ENCODE peak calls at places on chromosomes 12 and 14, in five cellular contexts. One of them, this sample, is unnamed.

GRCh38 chr12:117363953-117364486 is 2.6 kb upstream of the NOS1 start:
- DNase-seq in lower lobe of right lung: no peak
- DNase-seq in AG04450: no peak
- DNase-seq in tibial nerve: no peak
- DNase-seq in dorsolateral prefrontal cortex: no peak
- DNase-seq in this sample: no peak

GRCh38 chr12:57632369-57632897 is 568 bp downstream of the B4GALNT1 start:
- DNase-seq in lower lobe of right lung: no peak
- DNase-seq in AG04450: no peak
- DNase-seq in tibial nerve: no peak
- DNase-seq in dorsolateral prefrontal cortex: no peak
- DNase-seq in this sample: peak

GRCh38 chr14:97902630-97903029 is 1105.4 kb downstream of the VRK1 start:
- DNase-seq in lower lobe of right lung: no peak
- DNase-seq in AG04450: no peak
- DNase-seq in tibial nerve: no peak
- DNase-seq in dorsolateral prefrontal cortex: no peak
- DNase-seq in this sample: no peak

GRCh38 chr12:75725505-75726120 is 214.2 kb upstream of the KRR1 start:
- DNase-seq in lower lobe of right lung: no peak
- DNase-seq in AG04450: no peak
- DNase-seq in tibial nerve: no peak
- DNase-seq in dorsolateral prefrontal cortex: no peak
- DNase-seq in this sample: peak

GRCh38 chr14:21073921-21074320 is 3.8 kb downstream of the ARHGEF40 start:
- DNase-seq in lower lobe of right lung: no peak
- DNase-seq in AG04450: no peak
- DNase-seq in tibial nerve: no peak
- DNase-seq in dorsolateral prefrontal cortex: no peak
- DNase-seq in this sample: no peak

GRCh38 chr14:30339311-30339901 is 219.6 kb upstream of the G2E3 start:
- DNase-seq in lower lobe of right lung: no peak
- DNase-seq in AG04450: no peak
- DNase-seq in tibial nerve: no peak
- DNase-seq in dorsolateral prefrontal cortex: no peak
- DNase-seq in this sample: no peak

GRCh38 chr12:53586745-53587144 is 39.4 kb downstream of the ATF7 start:
- DNase-seq in lower lobe of right lung: no peak
- DNase-seq in AG04450: no peak
- DNase-seq in tibial nerve: no peak
- DNase-seq in dorsolateral prefrontal cortex: no peak
- DNase-seq in this sample: no peak

GRCh38 chr12:119113587-119113986 is 65.1 kb upstream of the HSPB8 start:
- DNase-seq in lower lobe of right lung: no peak
- DNase-seq in AG04450: no peak
- DNase-seq in tibial nerve: no peak
- DNase-seq in dorsolateral prefrontal cortex: no peak
- DNase-seq in this sample: peak

GRCh38 chr12:54759751-54760150 is 94.6 kb upstream of the MUCL1 start:
- DNase-seq in lower lobe of right lung: no peak
- DNase-seq in AG04450: no peak
- DNase-seq in tibial nerve: no peak
- DNase-seq in dorsolateral prefrontal cortex: no peak
- DNase-seq in this sample: peak

GRCh38 chr12:120047072-120047471 is 58.0 kb downstream of the BICDL1 start:
- DNase-seq in lower lobe of right lung: no peak
- DNase-seq in AG04450: no peak
- DNase-seq in tibial nerve: no peak
- DNase-seq in dorsolateral prefrontal cortex: no peak
- DNase-seq in this sample: no peak

GRCh38 chr12:120628919-120629318 is 11.5 kb upstream of the CABP1 start:
- DNase-seq in lower lobe of right lung: no peak
- DNase-seq in AG04450: no peak
- DNase-seq in tibial nerve: no peak
- DNase-seq in dorsolateral prefrontal cortex: no peak
- DNase-seq in this sample: no peak

GRCh38 chr12:4278582-4278939 is 5.0 kb downstream of the CCND2 start:
- DNase-seq in lower lobe of right lung: peak
- DNase-seq in AG04450: no peak
- DNase-seq in tibial nerve: peak
- DNase-seq in dorsolateral prefrontal cortex: no peak
- DNase-seq in this sample: no peak

GRCh38 chr14:101225116-101225728 is 321.7 kb upstream of the RTL1 start:
- DNase-seq in lower lobe of right lung: no peak
- DNase-seq in AG04450: no peak
- DNase-seq in tibial nerve: no peak
- DNase-seq in dorsolateral prefrontal cortex: no peak
- DNase-seq in this sample: no peak

GRCh38 chr14:44316647-44317432 is 190.2 kb downstream of the FSCB start:
- DNase-seq in lower lobe of right lung: no peak
- DNase-seq in AG04450: peak
- DNase-seq in tibial nerve: no peak
- DNase-seq in dorsolateral prefrontal cortex: no peak
- DNase-seq in this sample: peak

GRCh38 chr12:69534389-69534822 is 50.9 kb upstream of the CCT2 start:
- DNase-seq in lower lobe of right lung: peak
- DNase-seq in AG04450: peak
- DNase-seq in tibial nerve: no peak
- DNase-seq in dorsolateral prefrontal cortex: no peak
- DNase-seq in this sample: peak

GRCh38 chr14:104320611-104321086 is 182.3 kb downstream of the KIF26A start:
- DNase-seq in lower lobe of right lung: peak
- DNase-seq in AG04450: no peak
- DNase-seq in tibial nerve: no peak
- DNase-seq in dorsolateral prefrontal cortex: peak
- DNase-seq in this sample: no peak

GRCh38 chr12:80264386-80264785 is 165.0 kb downstream of the OTOGL start:
- DNase-seq in lower lobe of right lung: no peak
- DNase-seq in AG04450: no peak
- DNase-seq in tibial nerve: no peak
- DNase-seq in dorsolateral prefrontal cortex: no peak
- DNase-seq in this sample: no peak

GRCh38 chr12:60308366-60309000 is 712.7 kb downstream of the SLC16A7 start:
- DNase-seq in lower lobe of right lung: no peak
- DNase-seq in AG04450: no peak
- DNase-seq in tibial nerve: no peak
- DNase-seq in dorsolateral prefrontal cortex: no peak
- DNase-seq in this sample: no peak

GRCh38 chr12:87025976-87026375 is 769.8 kb upstream of the MGAT4C start:
- DNase-seq in lower lobe of right lung: no peak
- DNase-seq in AG04450: no peak
- DNase-seq in tibial nerve: no peak
- DNase-seq in dorsolateral prefrontal cortex: no peak
- DNase-seq in this sample: no peak

GRCh38 chr12:33825986-33826602 is 196.2 kb upstream of the ALG10 start:
- DNase-seq in lower lobe of right lung: no peak
- DNase-seq in AG04450: no peak
- DNase-seq in tibial nerve: no peak
- DNase-seq in dorsolateral prefrontal cortex: no peak
- DNase-seq in this sample: no peak

GRCh38 chr14:74257078-74257987 is 18.1 kb downstream of the VSX2 start:
- DNase-seq in lower lobe of right lung: peak
- DNase-seq in AG04450: no peak
- DNase-seq in tibial nerve: no peak
- DNase-seq in dorsolateral prefrontal cortex: no peak
- DNase-seq in this sample: peak

GRCh38 chr12:124453419-124454351 is 113.7 kb downstream of the NCOR2 start:
- DNase-seq in lower lobe of right lung: peak
- DNase-seq in AG04450: no peak
- DNase-seq in tibial nerve: peak
- DNase-seq in dorsolateral prefrontal cortex: peak
- DNase-seq in this sample: peak

GRCh38 chr14:34665785-34666425 is 36.0 kb upstream of the SNX6 start:
- DNase-seq in lower lobe of right lung: no peak
- DNase-seq in AG04450: peak
- DNase-seq in tibial nerve: no peak
- DNase-seq in dorsolateral prefrontal cortex: no peak
- DNase-seq in this sample: peak

GRCh38 chr14:68703093-68703492 is 89.8 kb downstream of the ZFP36L1 start:
- DNase-seq in lower lobe of right lung: no peak
- DNase-seq in AG04450: no peak
- DNase-seq in tibial nerve: no peak
- DNase-seq in dorsolateral prefrontal cortex: no peak
- DNase-seq in this sample: no peak

GRCh38 chr14:105465209-105466031 is 9.2 kb upstream of the CRIP2 start:
- DNase-seq in lower lobe of right lung: no peak
- DNase-seq in AG04450: no peak
- DNase-seq in tibial nerve: no peak
- DNase-seq in dorsolateral prefrontal cortex: no peak
- DNase-seq in this sample: peak

GRCh38 chr12:68264864-68265256 is 11.5 kb upstream of the IL22 start:
- DNase-seq in lower lobe of right lung: no peak
- DNase-seq in AG04450: no peak
- DNase-seq in tibial nerve: no peak
- DNase-seq in dorsolateral prefrontal cortex: no peak
- DNase-seq in this sample: no peak

GRCh38 chr12:93419388-93420034 is 22.2 kb downstream of the UBE2N start:
- DNase-seq in lower lobe of right lung: no peak
- DNase-seq in AG04450: no peak
- DNase-seq in tibial nerve: no peak
- DNase-seq in dorsolateral prefrontal cortex: no peak
- DNase-seq in this sample: peak
- H3K4me3 ChIP-seq in lower lobe of right lung: no peak
- H3K4me3 ChIP-seq in AG04450: no peak
- H3K4me3 ChIP-seq in tibial nerve: no peak
- H3K4me3 ChIP-seq in dorsolateral prefrontal cortex: no peak
- H3K4me3 ChIP-seq in this sample: no peak

GRCh38 chr14:35809597-35809996 is 502 bp upstream of the RALGAPA1 start:
- DNase-seq in lower lobe of right lung: no peak
- DNase-seq in AG04450: no peak
- DNase-seq in tibial nerve: no peak
- DNase-seq in dorsolateral prefrontal cortex: no peak
- DNase-seq in this sample: no peak
- H3K4me3 ChIP-seq in lower lobe of right lung: peak
- H3K4me3 ChIP-seq in AG04450: peak
- H3K4me3 ChIP-seq in tibial nerve: peak
- H3K4me3 ChIP-seq in dorsolateral prefrontal cortex: peak
- H3K4me3 ChIP-seq in this sample: peak

DNA sequence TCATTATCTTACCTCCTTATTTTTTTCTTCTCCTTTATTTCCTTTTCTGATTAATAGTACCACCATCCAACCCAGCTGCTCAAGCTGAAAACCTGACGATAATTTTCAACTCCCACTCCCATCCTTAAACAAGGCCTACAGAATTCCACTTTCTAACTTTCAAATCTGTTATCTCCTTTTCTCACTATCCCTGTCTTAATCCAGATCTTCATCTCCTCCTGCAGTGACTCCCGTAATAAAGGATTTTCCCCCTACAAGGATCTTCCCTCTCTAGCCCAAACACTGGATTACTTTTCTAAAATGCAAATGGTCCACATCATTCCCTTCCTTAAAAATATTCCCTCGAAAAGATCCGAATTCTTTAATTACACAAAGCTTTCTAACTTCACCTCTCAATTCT is 1.5 kb downstream of the TRAPPC6B start:
- DNase-seq in lower lobe of right lung: no peak
- DNase-seq in AG04450: no peak
- DNase-seq in tibial nerve: no peak
- DNase-seq in dorsolateral prefrontal cortex: no peak
- DNase-seq in this sample: no peak
- H3K4me3 ChIP-seq in lower lobe of right lung: peak
- H3K4me3 ChIP-seq in AG04450: peak
- H3K4me3 ChIP-seq in tibial nerve: peak
- H3K4me3 ChIP-seq in dorsolateral prefrontal cortex: peak
- H3K4me3 ChIP-seq in this sample: peak

GRCh38 chr12:52007982-52008510 is 1.3 kb downstream of the TAMALIN start:
- DNase-seq in lower lobe of right lung: no peak
- DNase-seq in AG04450: no peak
- DNase-seq in tibial nerve: no peak
- DNase-seq in dorsolateral prefrontal cortex: no peak
- DNase-seq in this sample: no peak

GRCh38 chr12:52005903-52006703 is 643 bp upstream of the TAMALIN start:
- DNase-seq in lower lobe of right lung: peak
- DNase-seq in AG04450: no peak
- DNase-seq in tibial nerve: no peak
- DNase-seq in dorsolateral prefrontal cortex: peak
- DNase-seq in this sample: no peak

GRCh38 chr12:52005218-52005902 is 1.4 kb upstream of the TAMALIN start:
- DNase-seq in lower lobe of right lung: no peak
- DNase-seq in AG04450: no peak
- DNase-seq in tibial nerve: no peak
- DNase-seq in dorsolateral prefrontal cortex: no peak
- DNase-seq in this sample: no peak

GRCh38 chr12:52007158-52007921 is 594 bp downstream of the TAMALIN start:
- DNase-seq in lower lobe of right lung: peak
- DNase-seq in AG04450: no peak
- DNase-seq in tibial nerve: no peak
- DNase-seq in dorsolateral prefrontal cortex: no peak
- DNase-seq in this sample: peak

GRCh38 chr12:52006726-52007157 is at the start of gene TAMALIN:
- DNase-seq in lower lobe of right lung: peak
- DNase-seq in AG04450: no peak
- DNase-seq in tibial nerve: peak
- DNase-seq in dorsolateral prefrontal cortex: no peak
- DNase-seq in this sample: peak
- H3K4me3 ChIP-seq in lower lobe of right lung: peak
- H3K4me3 ChIP-seq in AG04450: peak
- H3K4me3 ChIP-seq in tibial nerve: peak
- H3K4me3 ChIP-seq in dorsolateral prefrontal cortex: peak
- H3K4me3 ChIP-seq in this sample: peak

This sample was measured in A673.